ENCODE peak calls at places on chromosomes 2 and 18, in eight cellular contexts. L is HCT116, B is heart left ventricle, G is body of pancreas, Z is IMR-90, C is HepG2, W is K562, P is right lobe of liver. J is an unnamed sample.

GRCh38 chr2:36329746-36330145 is 25.8 kb upstream of the CRIM1 start:
- ATAC-seq in L (no peak), B (no peak), G (peak), Z (peak), C (peak), W (no peak), P (peak), J (no peak)

GRCh38 chr18:10951631-10952544 is 197.5 kb downstream of the PIEZO2 start:
- ATAC-seq in L (no peak), B (no peak), G (peak), Z (no peak), C (no peak), W (no peak), P (no peak), J (no peak)

GRCh38 chr2:177506506-177506905 is 113.9 kb downstream of the AGPS start:
- ATAC-seq in L (no peak), B (no peak), G (no peak), Z (no peak), C (no peak), W (no peak), P (no peak), J (no peak)

GRCh38 chr2:68127358-68128242 is 30.1 kb upstream of the PNO1 start:
- ATAC-seq in L (no peak), B (no peak), G (no peak), Z (no peak), C (no peak), W (no peak), P (no peak), J (no peak)

GRCh38 chr18:34942975-34943374 is 98.2 kb upstream of the MAPRE2 start:
- ATAC-seq in L (peak), B (no peak), G (no peak), Z (no peak), C (peak), W (peak), P (no peak), J (no peak)

GRCh38 chr18:77044866-77045664 is 87.5 kb downstream of the MBP start:
- ATAC-seq in L (no peak), B (no peak), G (no peak), Z (no peak), C (no peak), W (no peak), P (no peak), J (no peak)

GRCh38 chr2:237500681-237501424 is 13.8 kb downstream of the MLPH start:
- ATAC-seq in L (peak), B (no peak), G (no peak), Z (peak), C (no peak), W (no peak), P (no peak), J (no peak)

GRCh38 chr2:102359527-102359926 is 3.9 kb downstream of the IL18R1 start:
- ATAC-seq in L (no peak), B (no peak), G (no peak), Z (no peak), C (no peak), W (no peak), P (no peak), J (no peak)

GRCh38 chr2:11270891-11271290 is 73.5 kb downstream of the ROCK2 start:
- ATAC-seq in L (no peak), B (no peak), G (no peak), Z (peak), C (peak), W (peak), P (no peak), J (no peak)

GRCh38 chr2:69238449-69239031 is 148.5 kb downstream of the GFPT1 start:
- ATAC-seq in L (no peak), B (no peak), G (no peak), Z (peak), C (no peak), W (no peak), P (no peak), J (no peak)

GRCh38 chr2:9408641-9409151 is 14.6 kb downstream of the ITGB1BP1 start:
- ATAC-seq in L (no peak), B (no peak), G (peak), Z (no peak), C (no peak), W (no peak), P (peak), J (no peak)

GRCh38 chr2:101912545-101912944 is 79.2 kb upstream of the IL1R2 start:
- ATAC-seq in L (no peak), B (no peak), G (no peak), Z (no peak), C (no peak), W (no peak), P (peak), J (no peak)

GRCh38 chr2:195582188-195582587 is 74.8 kb upstream of the SLC39A10 start:
- ATAC-seq in L (no peak), B (no peak), G (no peak), Z (no peak), C (no peak), W (peak), P (no peak), J (no peak)

DNA sequence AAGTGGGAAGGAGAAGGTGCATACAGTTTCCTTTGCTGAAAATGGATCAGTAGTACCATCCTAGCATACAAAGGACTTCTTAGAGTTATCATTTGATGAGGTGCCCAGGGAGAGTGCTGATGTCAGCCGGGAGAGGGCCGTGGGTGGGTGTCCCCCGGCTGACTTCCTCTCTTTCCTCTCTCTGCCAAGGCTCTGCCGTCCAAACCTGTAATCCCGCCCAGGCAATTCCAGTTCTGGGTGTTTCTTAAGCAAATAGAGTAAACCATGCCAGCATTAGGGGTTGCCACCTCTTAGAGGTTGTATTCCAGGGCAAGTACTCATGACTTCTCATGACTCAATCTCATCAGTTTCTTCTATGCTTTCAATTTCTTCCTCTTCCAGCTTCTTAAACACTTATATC is 117.2 kb downstream of the GATA6 start:
- ATAC-seq in L (no peak), B (no peak), G (peak), Z (no peak), C (no peak), W (no peak), P (peak), J (peak)
- TF ChIP-seq POLR2A in L (no peak), B (no peak), G (no peak), Z (no peak), C (no peak), W (no peak), P (peak), J (no peak)

GRCh38 chr2:8249769-8250168 is 432.1 kb upstream of the ID2 start:
- ATAC-seq in L (no peak), B (no peak), G (no peak), Z (no peak), C (no peak), W (no peak), P (peak), J (no peak)

GRCh38 chr2:8249191-8249590 is 432.7 kb upstream of the ID2 start:
- ATAC-seq in L (no peak), B (no peak), G (no peak), Z (no peak), C (no peak), W (no peak), P (peak), J (peak)

GRCh38 chr2:8251291-8251690 is 430.6 kb upstream of the ID2 start:
- ATAC-seq in L (no peak), B (no peak), G (no peak), Z (no peak), C (no peak), W (no peak), P (no peak), J (no peak)

GRCh38 chr2:8248623-8248957 is 433.3 kb upstream of the ID2 start:
- ATAC-seq in L (no peak), B (no peak), G (no peak), Z (peak), C (no peak), W (no peak), P (no peak), J (no peak)

GRCh38 chr2:8247905-8248622 is 433.8 kb upstream of the ID2 start:
- ATAC-seq in L (no peak), B (peak), G (no peak), Z (peak), C (no peak), W (no peak), P (no peak), J (peak)
- H3K27ac ChIP-seq in L (no peak), B (no peak), G (no peak), Z (no peak), C (no peak), W (no peak), P (peak), J (peak)

DNA sequence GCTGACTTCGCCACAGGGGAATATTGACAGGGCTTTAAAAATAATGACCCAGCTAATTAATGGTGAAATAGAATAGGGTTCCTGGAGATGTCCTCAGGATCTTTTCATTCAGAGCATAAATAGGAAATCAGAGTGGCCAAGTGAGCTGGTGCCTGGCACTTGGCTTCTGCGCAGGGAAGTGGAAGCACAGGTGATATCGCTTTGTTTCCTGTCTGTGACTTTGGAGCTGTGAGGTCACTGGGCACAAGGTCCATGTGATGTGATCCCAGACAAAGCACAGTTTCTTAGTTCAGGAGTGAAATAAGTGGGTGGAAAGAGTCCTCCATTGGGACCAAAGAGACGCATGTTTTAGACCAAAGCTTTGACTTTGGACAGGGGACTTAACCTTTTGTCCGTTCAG is 338.3 kb downstream of the CYRIA start:
- ATAC-seq in L (no peak), B (no peak), G (no peak), Z (no peak), C (no peak), W (no peak), P (no peak), J (no peak)
- H3K4me3 ChIP-seq in L (no peak), B (no peak), G (no peak), Z (no peak), C (no peak), W (no peak), P (no peak), J (no peak)

GRCh38 chr2:118748245-118748885 is 99.1 kb downstream of the EN1 start:
- ATAC-seq in L (no peak), B (no peak), G (no peak), Z (no peak), C (no peak), W (peak), P (no peak), J (no peak)
- TF ChIP-seq POLR2A in L (no peak), B (no peak), G (no peak), Z (no peak), C (no peak), W (no peak), P (no peak), J (no peak)

DNA sequence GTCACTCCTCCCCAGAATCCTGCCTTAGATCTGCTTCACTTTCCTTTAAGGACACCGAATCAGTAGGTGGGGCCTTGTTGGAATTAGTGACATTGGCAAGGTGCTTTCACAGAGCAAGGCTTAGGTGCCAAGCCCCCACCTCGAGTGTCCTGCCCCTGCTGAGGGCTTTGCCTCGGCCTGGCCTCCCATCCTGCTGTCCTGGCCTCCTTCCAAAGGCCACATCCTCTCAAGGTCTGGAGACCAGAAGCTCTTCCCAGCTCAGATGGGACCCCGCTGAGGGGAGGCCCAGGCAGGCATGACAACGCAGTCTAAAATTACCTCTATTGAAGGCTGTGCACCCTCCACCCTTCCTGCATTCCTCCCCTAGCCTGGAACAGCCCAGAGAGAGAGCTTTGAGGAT is 154.2 kb downstream of the DDX1 start:
- ATAC-seq in L (no peak), B (peak), G (no peak), Z (no peak), C (no peak), W (no peak), P (peak), J (no peak)
- H3K27ac ChIP-seq in L (no peak), B (no peak), G (no peak), Z (no peak), C (no peak), W (no peak), P (no peak), J (no peak)

GRCh38 chr2:206443735-206444527 is 599 bp downstream of the ADAM23 start:
- ATAC-seq in L (no peak), B (no peak), G (peak), Z (peak), C (peak), W (peak), P (peak), J (peak)
- H3K4me3 ChIP-seq in L (no peak), B (peak), G (no peak), Z (peak), C (peak), W (no peak), P (no peak), J (peak)

GRCh38 chr2:181124499-181124898 is 144.1 kb downstream of the UBE2E3 start:
- ATAC-seq in L (no peak), B (no peak), G (no peak), Z (peak), C (no peak), W (no peak), P (no peak), J (no peak)

GRCh38 chr2:181125364-181125763 is 145.0 kb downstream of the UBE2E3 start:
- ATAC-seq in L (no peak), B (no peak), G (no peak), Z (no peak), C (no peak), W (no peak), P (no peak), J (no peak)

GRCh38 chr2:181126311-181126710 is 145.9 kb downstream of the UBE2E3 start:
- ATAC-seq in L (no peak), B (no peak), G (no peak), Z (no peak), C (no peak), W (no peak), P (no peak), J (no peak)

GRCh38 chr2:181122601-181123000 is 142.2 kb downstream of the UBE2E3 start:
- ATAC-seq in L (no peak), B (no peak), G (no peak), Z (no peak), C (no peak), W (no peak), P (no peak), J (no peak)

DNA sequence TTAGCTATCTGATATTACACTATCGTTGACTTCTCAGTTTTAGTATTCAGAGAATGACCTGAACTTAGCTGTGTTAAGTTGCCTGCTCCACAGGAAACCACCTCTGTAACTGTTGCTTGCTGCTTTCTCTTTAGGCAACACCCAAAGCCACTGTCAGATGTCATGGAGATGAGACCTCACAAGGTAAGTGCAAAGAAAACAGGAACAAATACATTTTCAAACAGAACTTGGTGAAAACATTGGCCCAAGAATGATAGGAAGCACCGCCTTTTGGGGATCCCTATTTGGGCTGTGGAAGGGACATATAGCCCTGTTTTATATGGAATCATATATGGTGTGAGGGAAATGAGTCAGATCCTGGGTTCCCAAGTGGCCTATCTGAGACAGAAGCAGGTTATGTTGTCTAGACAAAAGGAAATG is 143.4 kb downstream of the UBE2E3 start:
- ATAC-seq in L (no peak), B (no peak), G (no peak), Z (no peak), C (no peak), W (peak), P (peak), J (no peak)
- TF ChIP-seq POLR2A in L (no peak), B (no peak), G (no peak), Z (no peak), C (no peak), W (no peak), P (no peak), J (no peak)